ENCODE peak calls at places on chromosomes 11 and 22, in ten cellular contexts. One of them, this sample, is unnamed.

GRCh38 chr22:31075961-31076360 is 5.2 kb upstream of the SMTN start:
- DNase-seq in astrocyte of the spinal cord: no peak
- DNase-seq in endothelial cell: no peak
- DNase-seq in AG04450: no peak
- DNase-seq in fibroblast of the aortic adventitia: peak; percentile 92
- DNase-seq in MCF 10A: no peak
- DNase-seq in AG09309: peak; percentile 46
- DNase-seq in WTC11: no peak
- DNase-seq in HCT116: no peak
- DNase-seq in fibroblast of lung: peak; percentile 93
- DNase-seq in this sample: no peak

GRCh38 chr11:3093281-3094191 is 36.3 kb upstream of the CARS1 start:
- DNase-seq in HCT116: no peak
- DNase-seq in fibroblast of the aortic adventitia: no peak
- DNase-seq in AG09309: no peak
- DNase-seq in astrocyte of the spinal cord: no peak
- DNase-seq in WTC11: peak; percentile 55
- DNase-seq in endothelial cell: no peak
- DNase-seq in MCF 10A: no peak
- DNase-seq in fibroblast of lung: no peak
- DNase-seq in AG04450: no peak
- DNase-seq in this sample: no peak

GRCh38 chr11:72263363-72263762 is 19.4 kb upstream of the PHOX2A start:
- DNase-seq in AG04450: peak; percentile 20
- DNase-seq in fibroblast of the aortic adventitia: peak; percentile 67
- DNase-seq in astrocyte of the spinal cord: peak; percentile 67
- DNase-seq in WTC11: no peak
- DNase-seq in AG09309: peak; percentile 23
- DNase-seq in fibroblast of lung: peak; percentile 54
- DNase-seq in endothelial cell: no peak
- DNase-seq in HCT116: no peak
- DNase-seq in MCF 10A: peak; percentile 33
- DNase-seq in this sample: no peak

GRCh38 chr11:3217751-3218482 is 696 bp downstream of the MRGPRG start:
- DNase-seq in fibroblast of lung: no peak
- DNase-seq in endothelial cell: no peak
- DNase-seq in astrocyte of the spinal cord: no peak
- DNase-seq in AG09309: no peak
- DNase-seq in MCF 10A: no peak
- DNase-seq in HCT116: no peak
- DNase-seq in WTC11: peak; percentile 10
- DNase-seq in AG04450: no peak
- DNase-seq in fibroblast of the aortic adventitia: no peak
- DNase-seq in this sample: no peak

GRCh38 chr22:45966320-45966891 is 10.6 kb downstream of the WNT7B start:
- DNase-seq in fibroblast of lung: no peak
- DNase-seq in AG04450: no peak
- DNase-seq in astrocyte of the spinal cord: no peak
- DNase-seq in HCT116: no peak
- DNase-seq in MCF 10A: no peak
- DNase-seq in endothelial cell: no peak
- DNase-seq in AG09309: no peak
- DNase-seq in fibroblast of the aortic adventitia: no peak
- DNase-seq in WTC11: no peak
- DNase-seq in this sample: peak; percentile 23

GRCh38 chr22:20246368-20247009 is 21.6 kb downstream of the RTN4R start:
- DNase-seq in AG09309: no peak
- DNase-seq in AG04450: no peak
- DNase-seq in fibroblast of lung: no peak
- DNase-seq in endothelial cell: no peak
- DNase-seq in astrocyte of the spinal cord: no peak
- DNase-seq in fibroblast of the aortic adventitia: no peak
- DNase-seq in HCT116: no peak
- DNase-seq in WTC11: peak; percentile 37
- DNase-seq in MCF 10A: no peak
- DNase-seq in this sample: no peak

GRCh38 chr11:83816572-83817187 is 530.5 kb upstream of the CCDC90B start:
- DNase-seq in astrocyte of the spinal cord: peak; percentile 33
- DNase-seq in MCF 10A: peak; percentile 15
- DNase-seq in HCT116: no peak
- DNase-seq in AG04450: no peak
- DNase-seq in AG09309: no peak
- DNase-seq in WTC11: no peak
- DNase-seq in fibroblast of the aortic adventitia: peak; percentile 29
- DNase-seq in fibroblast of lung: peak; percentile 55
- DNase-seq in endothelial cell: no peak
- DNase-seq in this sample: no peak

GRCh38 chr11:120703358-120704152 is 192.0 kb downstream of the GRIK4 start:
- DNase-seq in MCF 10A: no peak
- DNase-seq in fibroblast of lung: no peak
- DNase-seq in HCT116: no peak
- DNase-seq in astrocyte of the spinal cord: no peak
- DNase-seq in endothelial cell: no peak
- DNase-seq in WTC11: no peak
- DNase-seq in AG09309: no peak
- DNase-seq in fibroblast of the aortic adventitia: no peak
- DNase-seq in AG04450: no peak
- DNase-seq in this sample: no peak

GRCh38 chr22:33519140-33519973 is 400.9 kb downstream of the LARGE1 start:
- DNase-seq in endothelial cell: peak; percentile 46
- DNase-seq in HCT116: no peak
- DNase-seq in fibroblast of lung: peak; percentile 68
- DNase-seq in astrocyte of the spinal cord: peak; percentile 46
- DNase-seq in AG09309: peak; percentile 28
- DNase-seq in MCF 10A: no peak
- DNase-seq in fibroblast of the aortic adventitia: peak; percentile 80
- DNase-seq in WTC11: peak; percentile 30
- DNase-seq in AG04450: no peak
- DNase-seq in this sample: peak; percentile 52

GRCh38 chr22:19755145-19755710 is 5.3 kb upstream of the TBX1 start:
- DNase-seq in AG04450: no peak
- DNase-seq in HCT116: no peak
- DNase-seq in fibroblast of lung: no peak
- DNase-seq in endothelial cell: no peak
- DNase-seq in AG09309: no peak
- DNase-seq in MCF 10A: no peak
- DNase-seq in fibroblast of the aortic adventitia: no peak
- DNase-seq in WTC11: peak; percentile 42
- DNase-seq in astrocyte of the spinal cord: no peak
- DNase-seq in this sample: no peak

GRCh38 chr11:97772696-97773095 is 1248.1 kb upstream of the CNTN5 start:
- DNase-seq in HCT116: no peak
- DNase-seq in AG04450: no peak
- DNase-seq in astrocyte of the spinal cord: no peak
- DNase-seq in endothelial cell: no peak
- DNase-seq in fibroblast of the aortic adventitia: peak; percentile 3
- DNase-seq in fibroblast of lung: no peak
- DNase-seq in WTC11: no peak
- DNase-seq in AG09309: no peak
- DNase-seq in MCF 10A: no peak
- DNase-seq in this sample: no peak

GRCh38 chr22:46578251-46578823 is 40.9 kb upstream of the CELSR1 start:
- DNase-seq in astrocyte of the spinal cord: no peak
- DNase-seq in endothelial cell: no peak
- DNase-seq in WTC11: no peak
- DNase-seq in HCT116: no peak
- DNase-seq in fibroblast of lung: no peak
- DNase-seq in AG04450: no peak
- DNase-seq in fibroblast of the aortic adventitia: no peak
- DNase-seq in AG09309: no peak
- DNase-seq in MCF 10A: no peak
- DNase-seq in this sample: no peak

GRCh38 chr11:41175304-41175972 is 284.0 kb downstream of the LRRC4C start:
- DNase-seq in endothelial cell: no peak
- DNase-seq in fibroblast of lung: no peak
- DNase-seq in WTC11: no peak
- DNase-seq in fibroblast of the aortic adventitia: no peak
- DNase-seq in HCT116: no peak
- DNase-seq in AG04450: no peak
- DNase-seq in MCF 10A: peak; percentile 9
- DNase-seq in astrocyte of the spinal cord: no peak
- DNase-seq in AG09309: no peak
- DNase-seq in this sample: no peak

GRCh38 chr11:113874920-113875413 is 405 bp downstream of the USP28 start:
- DNase-seq in WTC11: no peak
- DNase-seq in fibroblast of lung: peak; percentile 30
- DNase-seq in HCT116: no peak
- DNase-seq in AG09309: no peak
- DNase-seq in AG04450: no peak
- DNase-seq in astrocyte of the spinal cord: peak; percentile 39
- DNase-seq in endothelial cell: no peak
- DNase-seq in MCF 10A: peak; percentile 38
- DNase-seq in fibroblast of the aortic adventitia: peak; percentile 33
- DNase-seq in this sample: no peak
- TF ChIP-seq CTCF in WTC11: no peak
- TF ChIP-seq CTCF in fibroblast of lung: no peak
- TF ChIP-seq CTCF in HCT116: no peak
- TF ChIP-seq CTCF in AG09309: peak; percentile 2
- TF ChIP-seq CTCF in AG04450: no peak
- TF ChIP-seq CTCF in astrocyte of the spinal cord: no peak
- TF ChIP-seq CTCF in endothelial cell: no peak
- TF ChIP-seq CTCF in MCF 10A: no peak
- TF ChIP-seq CTCF in fibroblast of the aortic adventitia: peak; percentile 12
- TF ChIP-seq CTCF in this sample: no peak

DNA sequence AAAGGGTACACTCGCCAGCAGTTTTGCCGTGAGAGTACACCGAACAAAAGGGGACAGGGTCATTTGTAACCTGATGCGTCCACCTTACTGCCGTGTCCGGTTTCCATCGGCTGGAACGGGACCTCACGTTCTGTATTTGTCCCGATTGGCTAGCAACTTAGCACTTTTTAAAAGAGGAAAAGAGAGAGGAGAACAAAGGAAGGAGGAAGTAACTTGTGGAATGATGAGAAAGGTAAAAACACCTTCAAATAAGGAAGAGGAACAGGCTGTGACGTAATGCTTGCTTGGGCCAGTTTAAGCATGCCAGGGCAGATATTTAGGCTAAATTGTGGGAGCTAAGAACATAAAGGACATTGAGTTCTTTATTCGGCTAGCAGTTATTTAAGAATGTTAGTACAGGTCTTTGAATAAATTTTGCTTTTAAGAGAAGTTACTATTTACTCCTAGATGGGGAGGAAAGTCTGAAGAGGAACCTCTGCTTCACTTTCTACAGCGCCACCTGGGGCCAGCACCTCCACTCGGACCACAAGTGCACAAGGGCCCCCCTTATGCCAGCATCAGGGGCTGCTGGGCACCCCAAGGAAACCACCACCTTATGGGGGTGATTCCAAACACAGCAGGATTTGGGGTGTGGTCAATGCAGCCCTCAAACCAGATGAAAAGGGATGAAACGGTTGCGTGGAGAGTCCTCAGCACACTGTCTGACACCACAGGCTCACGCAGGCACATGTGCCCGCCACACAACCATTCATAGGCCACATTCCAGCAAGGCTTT is 5.8 kb downstream of the ARSA start:
- DNase-seq in AG04450: no peak
- DNase-seq in fibroblast of lung: no peak
- DNase-seq in fibroblast of the aortic adventitia: no peak
- DNase-seq in WTC11: no peak
- DNase-seq in MCF 10A: peak; percentile 41
- DNase-seq in AG09309: no peak
- DNase-seq in HCT116: no peak
- DNase-seq in astrocyte of the spinal cord: no peak
- DNase-seq in endothelial cell: no peak
- DNase-seq in this sample: peak; percentile 34
- TF ChIP-seq CTCF in AG04450: peak; percentile 26
- TF ChIP-seq CTCF in fibroblast of lung: peak; percentile 5
- TF ChIP-seq CTCF in fibroblast of the aortic adventitia: no peak
- TF ChIP-seq CTCF in WTC11: no peak
- TF ChIP-seq CTCF in MCF 10A: no peak
- TF ChIP-seq CTCF in AG09309: peak; percentile 27
- TF ChIP-seq CTCF in HCT116: peak; percentile 9
- TF ChIP-seq CTCF in astrocyte of the spinal cord: peak; percentile 29
- TF ChIP-seq CTCF in endothelial cell: no peak
- TF ChIP-seq CTCF in this sample: peak; percentile 42

GRCh38 chr11:45339754-45340519 is 53.8 kb upstream of the SYT13 start:
- DNase-seq in AG09309: peak; percentile 38
- DNase-seq in AG04450: peak; percentile 36
- DNase-seq in WTC11: peak; percentile 98
- DNase-seq in fibroblast of the aortic adventitia: peak; percentile 79
- DNase-seq in MCF 10A: peak; percentile 86
- DNase-seq in HCT116: peak; percentile 89
- DNase-seq in endothelial cell: peak; percentile 98
- DNase-seq in astrocyte of the spinal cord: peak; percentile 81
- DNase-seq in fibroblast of lung: peak; percentile 87
- DNase-seq in this sample: peak; percentile 97
- TF ChIP-seq CTCF in AG09309: peak; percentile 93
- TF ChIP-seq CTCF in AG04450: peak; percentile 72
- TF ChIP-seq CTCF in WTC11: peak; percentile 95
- TF ChIP-seq CTCF in fibroblast of the aortic adventitia: peak; percentile 88
- TF ChIP-seq CTCF in MCF 10A: peak; percentile 90
- TF ChIP-seq CTCF in HCT116: peak; percentile 87
- TF ChIP-seq CTCF in endothelial cell: peak; percentile 98
- TF ChIP-seq CTCF in astrocyte of the spinal cord: peak; percentile 81
- TF ChIP-seq CTCF in fibroblast of lung: peak; percentile 86
- TF ChIP-seq CTCF in this sample: peak; percentile 94

GRCh38 chr11:13313005-13313819 is 35.6 kb downstream of the BMAL1 start:
- DNase-seq in astrocyte of the spinal cord: no peak
- DNase-seq in MCF 10A: no peak
- DNase-seq in HCT116: no peak
- DNase-seq in endothelial cell: no peak
- DNase-seq in fibroblast of lung: no peak
- DNase-seq in AG04450: no peak
- DNase-seq in AG09309: no peak
- DNase-seq in fibroblast of the aortic adventitia: no peak
- DNase-seq in WTC11: no peak
- DNase-seq in this sample: no peak
- TF ChIP-seq CTCF in astrocyte of the spinal cord: no peak
- TF ChIP-seq CTCF in MCF 10A: no peak
- TF ChIP-seq CTCF in HCT116: no peak
- TF ChIP-seq CTCF in endothelial cell: no peak
- TF ChIP-seq CTCF in fibroblast of lung: no peak
- TF ChIP-seq CTCF in AG04450: no peak
- TF ChIP-seq CTCF in AG09309: no peak
- TF ChIP-seq CTCF in fibroblast of the aortic adventitia: no peak
- TF ChIP-seq CTCF in WTC11: no peak
- TF ChIP-seq CTCF in this sample: no peak

This sample was measured in Calu3.